ENCODE peak calls at places on chromosome 5, in four cellular contexts. E, D, X and R are unnamed samples. For H3K36me3, the result is how much of the 10 kb centered on the place peaks cover.

GRCh38 chr5:35938518-35939227 is at the start of gene CAPSL:
- DNase-seq in E (peak), D (peak), X (no peak), R (peak)

GRCh38 chr5:135212361-135213033 is 178.5 kb upstream of the PITX1 start:
- DNase-seq in E (no peak), D (no peak), X (peak), R (peak)

GRCh38 chr5:162209005-162209605 is 141.5 kb downstream of the GABRG2 start:
- DNase-seq in E (no peak), D (peak), X (no peak), R (no peak)

GRCh38 chr5:178786859-178787499 is 56.5 kb upstream of the ZNF354A start:
- DNase-seq in E (peak), D (no peak), X (no peak), R (no peak)

GRCh38 chr5:161263186-161263585 is 283.3 kb downstream of the GABRB2 start:
- DNase-seq in E (no peak), D (no peak), X (no peak), R (no peak)

GRCh38 chr5:156359452-156359851 is 32.5 kb downstream of the SGCD start:
- DNase-seq in E (peak), D (no peak), X (no peak), R (no peak)

GRCh38 chr5:80255425-80255751 is 460 bp downstream of the SERINC5 start:
- DNase-seq in E (peak), D (no peak), X (peak), R (peak)

GRCh38 chr5:176789873-176790615 is 20.3 kb upstream of the UNC5A start:
- DNase-seq in E (no peak), D (no peak), X (no peak), R (no peak)

GRCh38 chr5:124789104-124789605 is 42.7 kb upstream of the ZNF608 start:
- DNase-seq in E (no peak), D (no peak), X (no peak), R (no peak)

GRCh38 chr5:92864591-92864990 is 716.4 kb downstream of the NR2F1-AS1 start:
- DNase-seq in E (no peak), D (no peak), X (no peak), R (no peak)

GRCh38 chr5:81782811-81783210 is 31.9 kb upstream of the SSBP2 start:
- DNase-seq in E (peak), D (no peak), X (no peak), R (no peak)

GRCh38 chr5:4579679-4580078 is 560.5 kb upstream of the ADAMTS16 start:
- DNase-seq in E (no peak), D (no peak), X (no peak), R (no peak)

GRCh38 chr5:157177935-157178334 is 2.7 kb upstream of the ITK start:
- DNase-seq in E (no peak), D (no peak), X (peak), R (no peak)

GRCh38 chr5:14176888-14177287 is 33.7 kb downstream of the TRIO start:
- DNase-seq in E (no peak), D (no peak), X (no peak), R (no peak)

GRCh38 chr5:35857606-35858205 is 1.0 kb downstream of the IL7R start:
- DNase-seq in E (peak), D (no peak), X (no peak), R (no peak)

GRCh38 chr5:138641547-138642298 is 66.5 kb upstream of the HSPA9 start:
- DNase-seq in E (peak), D (peak), X (peak), R (no peak)

GRCh38 chr5:52888363-52888762 is 100.6 kb downstream of the ITGA1 start:
- DNase-seq in E (no peak), D (no peak), X (no peak), R (no peak)

GRCh38 chr5:74054139-74054538 is 428.1 kb downstream of the ARHGEF28 start:
- DNase-seq in E (no peak), D (no peak), X (no peak), R (no peak)

GRCh38 chr5:159509002-159509660 is 178.8 kb upstream of the IL12B start:
- DNase-seq in E (no peak), D (no peak), X (no peak), R (no peak)

GRCh38 chr5:159508344-159508743 is 178.1 kb upstream of the IL12B start:
- DNase-seq in E (no peak), D (no peak), X (no peak), R (no peak)

GRCh38 chr5:159507661-159508060 is 177.4 kb upstream of the IL12B start:
- DNase-seq in E (no peak), D (no peak), X (no peak), R (no peak)

GRCh38 chr5:159511570-159511969 is 181.3 kb upstream of the IL12B start:
- DNase-seq in E (no peak), D (no peak), X (no peak), R (no peak)

GRCh38 chr5:159510282-159510681 is 180.0 kb upstream of the IL12B start:
- DNase-seq in E (peak), D (no peak), X (peak), R (no peak)
- TF ChIP-seq CTCF in E (no peak), D (no peak), X (no peak), R (no peak)

GRCh38 chr5:111122398-111122797 is 30.2 kb downstream of the WDR36 start:
- DNase-seq in E (no peak), D (no peak), X (no peak), R (no peak)

GRCh38 chr5:111117149-111117548 is 25.0 kb downstream of the WDR36 start:
- DNase-seq in E (no peak), D (no peak), X (no peak), R (no peak)

GRCh38 chr5:111120911-111121310 is 28.8 kb downstream of the WDR36 start:
- DNase-seq in E (no peak), D (no peak), X (no peak), R (no peak)

GRCh38 chr5:111121926-111122325 is 29.8 kb downstream of the WDR36 start:
- DNase-seq in E (no peak), D (no peak), X (no peak), R (no peak)

DNA sequence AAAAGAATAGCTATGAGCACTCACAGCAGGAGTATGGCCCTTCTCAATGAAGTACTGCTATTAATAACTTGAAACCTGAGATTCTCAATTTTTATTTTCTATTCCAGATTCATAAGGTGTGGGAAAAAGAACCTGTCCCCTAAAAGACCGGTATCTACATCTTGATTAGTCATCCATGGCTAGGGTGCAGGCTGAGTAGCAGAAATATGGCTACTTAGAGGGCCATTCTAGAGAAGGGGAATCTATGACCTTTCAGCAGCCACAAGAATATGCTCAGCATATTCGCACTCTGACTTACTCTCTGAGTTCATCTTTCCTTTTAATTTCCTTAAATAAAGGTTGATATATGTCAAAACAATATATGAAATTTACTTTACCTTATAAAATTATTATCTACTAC is 27.7 kb downstream of the WDR36 start:
- DNase-seq in E (no peak), D (no peak), X (no peak), R (no peak)
- H3K36me3 ChIP-seq in E (under half), D (under half), X (half or more), R (half or more)

DNA sequence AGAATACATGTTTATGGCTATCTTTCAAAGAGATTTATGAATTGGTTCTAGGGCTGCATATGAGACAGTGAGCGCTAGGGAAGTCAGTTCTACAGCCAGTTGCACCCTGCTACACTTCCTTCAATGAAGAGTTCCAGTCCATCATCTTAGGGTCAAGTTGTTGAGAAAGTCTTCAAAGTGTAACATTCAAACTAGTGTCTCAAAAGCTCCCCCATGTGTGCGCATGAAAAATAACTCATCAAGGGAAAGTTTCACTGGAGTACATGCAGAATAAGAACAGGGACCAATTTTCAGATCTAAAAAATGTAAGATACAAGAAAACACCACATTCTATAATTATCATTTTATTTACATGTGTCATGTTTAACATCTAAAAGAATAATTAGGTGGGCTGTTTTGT is 317.2 kb downstream of the DEPDC1B start:
- DNase-seq in E (peak), D (peak), X (no peak), R (no peak)
- TF ChIP-seq CTCF in E (peak), D (peak), X (no peak), R (peak)

DNA sequence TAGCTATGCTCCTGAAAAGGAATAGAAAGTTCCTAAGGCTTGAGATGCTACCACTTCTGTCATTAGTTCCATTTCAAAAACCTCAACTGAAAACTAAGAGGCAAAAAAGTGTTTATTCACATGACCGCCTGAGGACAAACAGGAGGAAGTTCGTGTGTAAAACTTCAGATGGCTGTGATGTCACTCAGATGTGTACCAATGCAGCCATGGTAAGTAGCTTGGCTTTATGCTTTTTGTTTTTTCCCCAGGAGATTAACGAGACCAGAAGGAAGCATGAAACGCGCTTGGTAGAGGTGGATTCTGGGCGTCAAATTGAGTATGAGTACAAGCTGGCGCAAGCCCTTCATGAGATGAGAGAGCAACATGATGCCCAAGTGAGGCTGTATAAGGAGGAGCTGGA is 33.0 kb downstream of the LMNB1 start:
- DNase-seq in E (no peak), D (no peak), X (no peak), R (no peak)
- H3K36me3 ChIP-seq in E (under half), D (half or more), X (under half), R (under half)

DNA sequence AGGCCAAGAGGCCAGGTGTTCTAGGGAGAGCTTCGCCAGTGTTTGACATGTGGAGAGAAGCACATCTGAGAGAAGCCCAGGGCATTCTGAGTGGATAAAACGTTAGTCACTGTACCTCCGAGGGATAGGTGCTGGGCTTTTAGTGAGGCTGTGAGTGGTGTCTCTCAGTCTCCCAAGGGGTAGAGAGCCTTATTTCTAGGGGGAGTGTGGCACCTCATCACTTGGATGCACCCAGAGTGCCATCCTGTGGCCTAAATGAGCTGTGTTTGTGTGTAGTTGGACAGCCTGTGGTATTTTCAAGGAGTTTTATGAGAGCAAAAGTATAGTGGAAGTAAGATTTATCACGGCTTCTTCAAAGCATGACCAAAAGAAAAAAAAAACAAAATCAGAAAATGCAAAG is 1046.9 kb upstream of the WWC1 start:
- DNase-seq in E (peak), D (no peak), X (no peak), R (no peak)
- TF ChIP-seq CTCF in E (no peak), D (no peak), X (no peak), R (no peak)